ENCODE peak calls at places on chromosome 17, in seven cellular contexts. T is IMR-90, N is stomach, S is transverse colon, Z is breast epithelium, R is Peyer's patch, H is A549. X is an unnamed sample.

GRCh38 chr17:74282587-74283370 is 8.7 kb downstream of the DNAI2 start:
- DNase-seq in R (no peak), Z (no peak), N (no peak), T (no peak), H (peak; percentile 38), S (no peak), X (peak; percentile 71)

GRCh38 chr17:60039096-60039495 is 39.6 kb downstream of the HEATR6 start:
- DNase-seq in R (no peak), N (no peak), T (no peak), H (no peak), Z (no peak), S (no peak), X (no peak)

GRCh38 chr17:29758255-29758654 is 135.5 kb upstream of the CORO6 start:
- DNase-seq in R (no peak), T (no peak), H (no peak), S (no peak), Z (no peak), N (no peak), X (no peak)

GRCh38 chr17:39763046-39763800 is 25.5 kb downstream of the GRB7 start:
- DNase-seq in H (no peak), R (no peak), T (peak; percentile 35), S (no peak), N (no peak), Z (no peak), X (no peak)

GRCh38 chr17:58331815-58332719 is 3.5 kb upstream of the TSPOAP1 start:
- DNase-seq in N (peak; percentile 74), H (no peak), S (peak; percentile 84), R (peak; percentile 66), Z (no peak), T (no peak), X (peak; percentile 44)

GRCh38 chr17:78828470-78829185 is 12.0 kb downstream of the USP36 start:
- DNase-seq in T (peak; percentile 78), S (no peak), Z (no peak), H (peak; percentile 67), N (no peak), R (no peak), X (no peak)

GRCh38 chr17:14095202-14095601 is 25.9 kb downstream of the COX10 start:
- DNase-seq in S (no peak), R (no peak), H (no peak), N (no peak), Z (no peak), T (no peak), X (no peak)

GRCh38 chr17:1931759-1932579 is 93.2 kb downstream of the RTN4RL1 start:
- DNase-seq in T (peak; percentile 7), N (peak; percentile 77), H (no peak), R (no peak), S (peak; percentile 25), Z (no peak), X (no peak)

GRCh38 chr17:63162406-63163157 is 196.5 kb downstream of the TANC2 start:
- DNase-seq in Z (no peak), R (no peak), H (no peak), N (no peak), T (no peak), S (no peak), X (no peak)

GRCh38 chr17:21146362-21147021 is 19.7 kb downstream of the DHRS7B start:
- DNase-seq in H (no peak), N (no peak), R (no peak), T (no peak), S (no peak), Z (no peak), X (no peak)

GRCh38 chr17:60971515-60972369 is 294.1 kb downstream of the BCAS3 start:
- DNase-seq in N (peak; percentile 40), H (peak; percentile 73), Z (no peak), S (peak; percentile 28), T (peak; percentile 80), R (no peak), X (peak; percentile 18)

GRCh38 chr17:82978354-82978753 is 101.1 kb upstream of the METRNL start:
- DNase-seq in R (no peak), T (no peak), Z (no peak), S (no peak), H (no peak), N (no peak), X (no peak)

GRCh38 chr17:36652716-36653115 is 51.3 kb downstream of the MRM1 start:
- DNase-seq in H (no peak), S (peak; percentile 66), R (peak; percentile 56), N (no peak), Z (no peak), T (no peak), X (no peak)

GRCh38 chr17:50947844-50948514 is 81.8 kb upstream of the TOB1 start:
- DNase-seq in T (no peak), S (peak; percentile 90), N (peak; percentile 96), H (peak; percentile 89), Z (peak; percentile 76), R (peak; percentile 93), X (peak; percentile 88)

GRCh38 chr17:7593296-7593695 is 3.4 kb upstream of the SOX15 start:
- DNase-seq in S (no peak), N (no peak), R (no peak), T (no peak), Z (no peak), H (no peak), X (no peak)

GRCh38 chr17:9987779-9988585 is 82.9 kb upstream of the RCVRN start:
- DNase-seq in R (no peak), Z (no peak), T (peak; percentile 21), H (peak; percentile 57), N (no peak), S (peak; percentile 21), X (peak; percentile 25)

GRCh38 chr17:58328195-58329034 is at the start of gene TSPOAP1:
- DNase-seq in Z (no peak), H (no peak), S (peak; percentile 46), T (no peak), R (peak; percentile 54), N (no peak), X (no peak)

GRCh38 chr17:1617620-1618174 is 10.9 kb downstream of the SLC43A2 start:
- DNase-seq in S (peak; percentile 82), H (peak; percentile 88), T (peak; percentile 77), Z (no peak), R (peak; percentile 88), N (peak; percentile 52), X (peak; percentile 71)

DNA sequence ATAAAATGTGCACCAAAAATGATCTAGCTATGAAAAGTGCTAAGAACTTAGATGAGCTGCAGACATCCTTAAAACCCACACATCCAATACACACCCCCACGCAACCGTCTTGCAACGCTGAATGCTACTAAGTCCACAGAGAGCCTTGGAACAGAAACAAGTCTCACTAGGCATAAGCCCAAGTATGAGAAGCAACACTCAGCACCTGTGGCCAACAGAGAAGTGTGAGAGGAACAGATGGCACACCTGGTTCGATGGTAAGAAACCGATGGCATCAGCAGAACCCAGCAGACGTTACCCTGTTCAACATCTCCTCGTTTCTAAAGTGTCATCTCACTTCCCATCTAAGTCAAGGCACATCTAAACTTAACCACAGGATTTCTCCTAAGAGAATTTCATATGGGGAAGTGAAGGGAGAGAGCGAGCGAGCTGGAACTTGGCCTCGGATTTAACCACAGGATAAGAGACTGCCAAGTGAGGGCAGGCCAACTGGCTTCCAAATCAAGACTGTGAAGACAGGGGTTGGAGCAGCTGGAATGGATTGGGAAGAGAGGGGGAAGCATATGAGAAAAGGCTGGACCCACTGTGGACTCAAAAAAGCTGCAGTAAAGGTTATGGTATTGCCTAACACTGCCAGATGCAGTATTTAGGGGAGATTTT is 41.0 kb downstream of the NXPH3 start:
- DNase-seq in Z (peak; percentile 58), R (no peak), H (no peak), S (peak; percentile 38), T (no peak), N (peak; percentile 52), X (peak; percentile 60)
- H3K27ac ChIP-seq in Z (peak overlapping the region; percentile 62), R (no peak overlapping the region), H (no peak overlapping the region), S (peak overlapping the region; percentile 65), T (no peak overlapping the region), N (peak overlapping the region; percentile 63), X (peak overlapping the region; percentile 4)

GRCh38 chr17:42049834-42050359 is 504 bp downstream of the C17orf113 start:
- DNase-seq in R (no peak), N (no peak), S (no peak), T (no peak), Z (no peak), H (no peak), X (no peak)

GRCh38 chr17:42052478-42052877 is 2.1 kb upstream of the C17orf113 start:
- DNase-seq in H (no peak), T (no peak), Z (no peak), R (no peak), N (no peak), S (no peak), X (no peak)

GRCh38 chr17:42051645-42052044 is 1.2 kb upstream of the C17orf113 start:
- DNase-seq in H (no peak), N (no peak), R (no peak), T (no peak), Z (no peak), S (no peak), X (no peak)

GRCh38 chr17:42050360-42051012 is at the start of gene C17orf113:
- DNase-seq in N (peak; percentile 62), T (no peak), H (peak; percentile 61), R (peak; percentile 78), S (peak; percentile 61), Z (no peak), X (peak; percentile 47)

DNA sequence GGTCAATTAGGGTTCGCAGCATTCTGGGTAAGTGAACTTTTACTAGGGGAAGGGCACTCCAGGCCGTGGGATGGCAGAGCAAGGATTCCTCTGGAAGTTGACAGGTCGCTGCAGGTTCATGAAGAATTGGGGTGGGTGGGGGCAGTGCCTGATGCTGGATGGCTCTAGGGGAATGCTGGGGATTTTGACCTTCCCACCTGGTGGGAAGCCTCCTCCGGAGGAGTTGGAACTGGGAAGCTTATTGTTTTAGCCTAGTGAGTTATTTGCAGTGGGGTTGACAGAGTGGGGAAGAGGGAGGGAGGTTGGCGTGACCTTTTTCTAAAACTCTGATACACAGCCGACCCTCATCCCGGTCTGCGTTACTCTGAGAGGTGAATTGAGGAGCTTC is 606 bp upstream of the C17orf113 start:
- DNase-seq in N (no peak), Z (no peak), H (no peak), T (no peak), S (no peak), R (no peak), X (no peak)
- H3K4me3 ChIP-seq in N (peak overlapping the region; percentile 62), Z (peak overlapping the region; percentile 94), H (peak overlapping the region; percentile 64), T (no peak overlapping the region), S (peak overlapping the region; percentile 69), R (peak overlapping the region; percentile 87), X (no peak overlapping the region)

DNA sequence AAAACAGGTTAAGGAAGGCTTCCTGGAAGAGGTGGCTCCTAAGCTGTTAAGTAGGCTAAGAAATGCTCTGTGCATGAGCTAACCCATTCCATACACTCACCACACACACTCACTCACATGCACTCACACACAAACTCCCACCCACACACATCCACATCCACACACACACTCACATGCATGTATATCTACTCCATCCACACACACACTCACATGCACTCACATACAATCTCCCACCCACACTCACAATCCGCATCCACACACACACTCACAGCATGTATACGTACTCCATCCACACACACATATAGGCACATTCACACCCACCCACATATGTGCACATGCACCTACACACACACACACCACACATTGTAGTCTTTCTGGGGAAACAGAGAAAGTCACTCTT is 89.3 kb upstream of the HNF1B start:
- DNase-seq in Z (no peak), H (no peak), R (no peak), T (no peak), N (no peak), S (no peak), X (no peak)
- TF ChIP-seq POLR2A in Z (no peak), H (no peak), R (no peak), T (no peak), N (no peak), S (no peak), X (no peak)

DNA sequence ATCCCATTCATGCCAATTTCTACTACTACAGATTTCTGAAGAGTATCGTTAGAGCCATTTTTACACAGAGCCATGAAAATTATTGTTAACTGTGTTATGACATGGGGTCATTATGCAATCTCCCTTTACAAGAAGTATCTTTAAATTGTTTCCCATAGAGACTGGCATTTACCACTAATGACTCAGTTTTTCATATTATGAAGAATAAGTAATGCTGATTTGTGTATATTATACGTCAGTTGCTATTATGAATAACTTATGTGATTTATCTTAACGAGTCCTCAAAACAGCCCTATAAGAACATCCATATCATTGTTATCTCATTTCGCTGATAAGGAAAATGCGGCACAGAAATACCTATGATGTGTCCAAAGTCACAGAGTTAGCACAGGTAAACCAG is 173.8 kb downstream of the KCNJ2 start:
- DNase-seq in Z (no peak), H (no peak), N (no peak), T (no peak), R (no peak), S (no peak), X (no peak)
- H3K27ac ChIP-seq in Z (no peak overlapping the region), H (no peak overlapping the region), N (no peak overlapping the region), T (no peak overlapping the region), R (no peak overlapping the region), S (no peak overlapping the region), X (no peak overlapping the region)

X was measured in adrenal gland.